ENCODE peak calls at places on chromosomes 1 and 21, in five cellular contexts. One of them, this sample, is unnamed. For H3K9me3, the result is how much of the 10 kb centered on the place peaks cover.

GRCh38 chr1:180793451-180793850 is 119.2 kb upstream of the KIAA1614 start:
- DNase-seq in small intestine: no peak
- DNase-seq in ovary: no peak
- DNase-seq in CD4-positive, alpha-beta memory T cell: no peak
- DNase-seq in H9: no peak
- DNase-seq in this sample: no peak

GRCh38 chr1:66850989-66851388 is 49.9 kb upstream of the INSL5 start:
- DNase-seq in small intestine: no peak
- DNase-seq in ovary: no peak
- DNase-seq in CD4-positive, alpha-beta memory T cell: no peak
- DNase-seq in H9: no peak
- DNase-seq in this sample: no peak

GRCh38 chr1:42484382-42484781 is 21.3 kb downstream of the CCDC30 start:
- DNase-seq in small intestine: no peak
- DNase-seq in ovary: no peak
- DNase-seq in CD4-positive, alpha-beta memory T cell: no peak
- DNase-seq in H9: no peak
- DNase-seq in this sample: no peak

GRCh38 chr1:94819945-94820746 is at the start of gene SLC44A3:
- DNase-seq in small intestine: peak
- DNase-seq in ovary: peak
- DNase-seq in CD4-positive, alpha-beta memory T cell: peak
- DNase-seq in H9: peak
- DNase-seq in this sample: no peak

GRCh38 chr1:41387667-41388091 is 26.4 kb downstream of the FOXO6 start:
- DNase-seq in small intestine: peak
- DNase-seq in ovary: peak
- DNase-seq in CD4-positive, alpha-beta memory T cell: no peak
- DNase-seq in H9: peak
- DNase-seq in this sample: no peak

GRCh38 chr1:20168547-20169491 is 17.1 kb upstream of the UBXN10 start:
- DNase-seq in small intestine: no peak
- DNase-seq in ovary: no peak
- DNase-seq in CD4-positive, alpha-beta memory T cell: no peak
- DNase-seq in H9: no peak
- DNase-seq in this sample: no peak

GRCh38 chr1:7553042-7553690 is 217.9 kb upstream of the VAMP3 start:
- DNase-seq in small intestine: no peak
- DNase-seq in ovary: no peak
- DNase-seq in CD4-positive, alpha-beta memory T cell: no peak
- DNase-seq in H9: no peak
- DNase-seq in this sample: no peak

GRCh38 chr1:30378991-30379581 is 344.3 kb downstream of the MATN1 start:
- DNase-seq in small intestine: no peak
- DNase-seq in ovary: peak
- DNase-seq in CD4-positive, alpha-beta memory T cell: no peak
- DNase-seq in H9: no peak
- DNase-seq in this sample: no peak

GRCh38 chr1:20837554-20838192 is 50.6 kb upstream of the HP1BP3 start:
- DNase-seq in small intestine: no peak
- DNase-seq in ovary: no peak
- DNase-seq in CD4-positive, alpha-beta memory T cell: no peak
- DNase-seq in H9: no peak
- DNase-seq in this sample: no peak

DNA sequence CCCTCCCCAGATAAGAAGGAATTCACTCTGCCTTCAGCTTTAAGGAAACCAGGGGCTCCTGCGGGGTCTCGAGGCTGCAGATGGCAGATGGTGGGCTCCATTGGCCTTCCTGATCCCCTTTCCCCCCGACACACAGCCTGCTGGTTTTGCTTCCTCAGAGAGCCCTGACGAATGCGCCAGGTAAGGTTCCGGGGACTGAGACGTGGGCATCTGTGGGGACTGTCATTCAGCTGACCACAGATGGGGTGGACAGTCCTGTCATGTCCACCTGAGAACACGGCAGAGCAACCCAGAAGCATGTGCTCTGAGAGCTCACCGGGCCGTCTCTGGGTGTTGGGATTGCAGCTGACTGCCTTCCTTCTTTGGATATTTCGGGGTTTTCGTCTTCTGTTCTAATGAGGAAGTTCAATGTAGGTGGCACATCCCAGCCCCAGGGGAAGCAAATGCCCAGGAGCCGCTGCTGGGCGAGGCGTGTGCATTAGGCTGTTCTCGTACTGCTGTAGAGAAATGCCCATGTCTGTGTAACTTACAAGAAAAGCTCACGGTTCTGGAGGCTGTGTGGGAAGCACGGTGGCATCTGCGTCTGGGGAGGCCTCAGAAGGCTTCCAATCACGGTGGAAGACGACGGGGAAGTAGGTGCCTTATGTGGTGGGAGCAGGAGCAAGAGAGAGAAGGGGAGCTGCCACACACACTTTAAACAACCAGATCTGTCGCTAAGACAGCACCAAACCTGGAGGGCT is 22.6 kb upstream of the TTC34 start:
- DNase-seq in small intestine: no peak
- DNase-seq in ovary: no peak
- DNase-seq in CD4-positive, alpha-beta memory T cell: no peak
- DNase-seq in H9: no peak
- DNase-seq in this sample: no peak
- H3K9me3 ChIP-seq in small intestine: under half
- H3K9me3 ChIP-seq in ovary: under half
- H3K9me3 ChIP-seq in CD4-positive, alpha-beta memory T cell: under half
- H3K9me3 ChIP-seq in H9: half or more
- H3K9me3 ChIP-seq in this sample: under half

GRCh38 chr1:238343869-238344268 is 453.1 kb upstream of the ZP4 start:
- DNase-seq in small intestine: no peak
- DNase-seq in ovary: no peak
- DNase-seq in CD4-positive, alpha-beta memory T cell: no peak
- DNase-seq in H9: no peak
- DNase-seq in this sample: no peak

GRCh38 chr1:238340989-238341388 is 450.3 kb upstream of the ZP4 start:
- DNase-seq in small intestine: peak
- DNase-seq in ovary: no peak
- DNase-seq in CD4-positive, alpha-beta memory T cell: no peak
- DNase-seq in H9: no peak
- DNase-seq in this sample: no peak

GRCh38 chr1:238346340-238346739 is 455.6 kb upstream of the ZP4 start:
- DNase-seq in small intestine: peak
- DNase-seq in ovary: no peak
- DNase-seq in CD4-positive, alpha-beta memory T cell: no peak
- DNase-seq in H9: no peak
- DNase-seq in this sample: no peak

GRCh38 chr1:238341395-238341794 is 450.7 kb upstream of the ZP4 start:
- DNase-seq in small intestine: no peak
- DNase-seq in ovary: no peak
- DNase-seq in CD4-positive, alpha-beta memory T cell: no peak
- DNase-seq in H9: no peak
- DNase-seq in this sample: no peak

DNA sequence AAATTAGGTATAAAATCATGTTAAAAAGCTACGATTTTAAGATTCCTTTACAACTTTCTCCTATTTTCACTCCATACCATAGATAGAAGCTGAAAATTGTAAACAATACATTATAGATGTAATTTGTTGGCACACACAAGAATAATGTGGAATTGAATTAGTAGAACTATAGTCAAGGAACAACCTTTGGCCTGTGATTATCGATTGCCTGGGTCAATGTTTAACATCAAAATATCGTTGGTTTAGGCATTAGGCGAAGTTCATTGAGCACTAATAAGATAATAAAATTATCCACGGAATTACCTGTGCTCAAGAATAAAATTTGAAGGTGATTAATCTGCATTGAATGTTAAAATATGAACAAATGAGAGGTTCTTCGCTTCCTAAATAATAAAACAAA is 455.1 kb upstream of the ZP4 start:
- DNase-seq in small intestine: peak
- DNase-seq in ovary: no peak
- DNase-seq in CD4-positive, alpha-beta memory T cell: no peak
- DNase-seq in H9: no peak
- DNase-seq in this sample: no peak
- H3K9me3 ChIP-seq in small intestine: under half
- H3K9me3 ChIP-seq in ovary: under half
- H3K9me3 ChIP-seq in CD4-positive, alpha-beta memory T cell: under half
- H3K9me3 ChIP-seq in H9: under half
- H3K9me3 ChIP-seq in this sample: under half

GRCh38 chr21:8991968-8992621 is 1529.3 kb upstream of the TPTE start:
- DNase-seq in small intestine: no peak
- DNase-seq in ovary: no peak
- DNase-seq in CD4-positive, alpha-beta memory T cell: no peak
- DNase-seq in H9: no peak
- DNase-seq in this sample: no peak
- H3K9me3 ChIP-seq in small intestine: under half
- H3K9me3 ChIP-seq in ovary: under half
- H3K9me3 ChIP-seq in CD4-positive, alpha-beta memory T cell: under half
- H3K9me3 ChIP-seq in H9: half or more
- H3K9me3 ChIP-seq in this sample: under half

GRCh38 chr1:3127738-3128137 is 58.7 kb downstream of the PRDM16 start:
- DNase-seq in small intestine: no peak
- DNase-seq in ovary: peak
- DNase-seq in CD4-positive, alpha-beta memory T cell: no peak
- DNase-seq in H9: no peak
- DNase-seq in this sample: no peak

GRCh38 chr1:3126756-3127718 is 58.0 kb downstream of the PRDM16 start:
- DNase-seq in small intestine: no peak
- DNase-seq in ovary: peak
- DNase-seq in CD4-positive, alpha-beta memory T cell: no peak
- DNase-seq in H9: no peak
- DNase-seq in this sample: no peak

GRCh38 chr1:3125546-3126368 is 56.8 kb downstream of the PRDM16 start:
- DNase-seq in small intestine: no peak
- DNase-seq in ovary: no peak
- DNase-seq in CD4-positive, alpha-beta memory T cell: no peak
- DNase-seq in H9: no peak
- DNase-seq in this sample: no peak

GRCh38 chr1:3124246-3124645 is 55.2 kb downstream of the PRDM16 start:
- DNase-seq in small intestine: no peak
- DNase-seq in ovary: no peak
- DNase-seq in CD4-positive, alpha-beta memory T cell: no peak
- DNase-seq in H9: no peak
- DNase-seq in this sample: no peak

DNA sequence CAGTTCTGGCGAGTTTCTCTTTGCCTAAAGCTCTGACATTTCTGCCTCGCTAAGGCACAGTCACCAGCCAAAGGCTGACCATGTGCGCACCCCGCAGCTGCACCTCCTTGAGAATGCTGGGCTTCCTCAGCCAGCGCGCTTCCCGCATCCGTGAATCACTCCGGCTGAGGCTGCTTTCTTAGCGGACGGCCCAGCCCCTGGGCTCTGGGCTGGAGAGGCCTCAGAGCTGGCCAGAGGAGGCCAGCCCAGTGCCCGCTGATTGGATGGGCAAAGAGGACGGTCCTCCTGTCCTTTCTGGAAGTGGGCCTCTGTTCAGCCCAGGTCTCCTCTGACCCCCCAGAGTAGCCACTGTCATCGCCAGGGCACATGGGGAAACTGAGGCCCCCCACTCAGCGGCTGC is 56.1 kb downstream of the PRDM16 start:
- DNase-seq in small intestine: no peak
- DNase-seq in ovary: no peak
- DNase-seq in CD4-positive, alpha-beta memory T cell: no peak
- DNase-seq in H9: no peak
- DNase-seq in this sample: no peak
- H3K9me3 ChIP-seq in small intestine: under half
- H3K9me3 ChIP-seq in ovary: under half
- H3K9me3 ChIP-seq in CD4-positive, alpha-beta memory T cell: under half
- H3K9me3 ChIP-seq in H9: under half
- H3K9me3 ChIP-seq in this sample: under half

GRCh38 chr1:248359415-248359814 is 2.0 kb upstream of the OR2T4 start:
- DNase-seq in small intestine: no peak
- DNase-seq in ovary: no peak
- DNase-seq in CD4-positive, alpha-beta memory T cell: no peak
- DNase-seq in H9: no peak
- DNase-seq in this sample: no peak
- H3K9me3 ChIP-seq in small intestine: under half
- H3K9me3 ChIP-seq in ovary: under half
- H3K9me3 ChIP-seq in CD4-positive, alpha-beta memory T cell: under half
- H3K9me3 ChIP-seq in H9: half or more
- H3K9me3 ChIP-seq in this sample: under half

GRCh38 chr1:93591833-93592635 is 89.6 kb downstream of the BCAR3 start:
- DNase-seq in small intestine: peak
- DNase-seq in ovary: no peak
- DNase-seq in CD4-positive, alpha-beta memory T cell: no peak
- DNase-seq in H9: no peak
- DNase-seq in this sample: no peak
- H3K9me3 ChIP-seq in small intestine: under half
- H3K9me3 ChIP-seq in ovary: under half
- H3K9me3 ChIP-seq in CD4-positive, alpha-beta memory T cell: under half
- H3K9me3 ChIP-seq in H9: under half
- H3K9me3 ChIP-seq in this sample: under half

GRCh38 chr1:3018576-3018975 is 2.7 kb upstream of the ACTRT2 start:
- DNase-seq in small intestine: no peak
- DNase-seq in ovary: no peak
- DNase-seq in CD4-positive, alpha-beta memory T cell: no peak
- DNase-seq in H9: no peak
- DNase-seq in this sample: no peak
- H3K9me3 ChIP-seq in small intestine: under half
- H3K9me3 ChIP-seq in ovary: under half
- H3K9me3 ChIP-seq in CD4-positive, alpha-beta memory T cell: under half
- H3K9me3 ChIP-seq in H9: under half
- H3K9me3 ChIP-seq in this sample: under half

GRCh38 chr1:25917996-25918395 is 11.8 kb upstream of the STMN1 start:
- DNase-seq in small intestine: peak
- DNase-seq in ovary: no peak
- DNase-seq in CD4-positive, alpha-beta memory T cell: no peak
- DNase-seq in H9: no peak
- DNase-seq in this sample: no peak
- H3K9me3 ChIP-seq in small intestine: under half
- H3K9me3 ChIP-seq in ovary: under half
- H3K9me3 ChIP-seq in CD4-positive, alpha-beta memory T cell: under half
- H3K9me3 ChIP-seq in H9: under half
- H3K9me3 ChIP-seq in this sample: under half

GRCh38 chr1:106836708-106837107 is 219.8 kb upstream of the PRMT6 start:
- DNase-seq in small intestine: no peak
- DNase-seq in ovary: no peak
- DNase-seq in CD4-positive, alpha-beta memory T cell: no peak
- DNase-seq in H9: no peak
- DNase-seq in this sample: no peak
- H3K9me3 ChIP-seq in small intestine: under half
- H3K9me3 ChIP-seq in ovary: under half
- H3K9me3 ChIP-seq in CD4-positive, alpha-beta memory T cell: under half
- H3K9me3 ChIP-seq in H9: under half
- H3K9me3 ChIP-seq in this sample: under half

GRCh38 chr21:45588086-45588825 is 46.0 kb upstream of the SLC19A1 start:
- DNase-seq in small intestine: no peak
- DNase-seq in ovary: no peak
- DNase-seq in CD4-positive, alpha-beta memory T cell: no peak
- DNase-seq in H9: no peak
- DNase-seq in this sample: no peak
- H3K9me3 ChIP-seq in small intestine: under half
- H3K9me3 ChIP-seq in ovary: under half
- H3K9me3 ChIP-seq in CD4-positive, alpha-beta memory T cell: under half
- H3K9me3 ChIP-seq in H9: under half
- H3K9me3 ChIP-seq in this sample: under half

This sample was measured in T-helper 17 cell.